ENCODE peak calls at places on chromosomes 7 and 10, in six cellular contexts. L is GM23338; O is cardiac muscle cell; H is effector memory CD4-positive, alpha-beta T cell; G is body of pancreas; M is tibial artery. T is an unnamed sample. For H3K4me1, the result is how much of the 10 kb centered on the place peaks cover.

GRCh38 chr7:74289660-74290589 is 718 bp downstream of the CLIP2 start:
- DNase-seq in L (peak), O (no peak), H (peak), G (peak), M (peak), T (peak)

GRCh38 chr7:68783671-68784070 is 814.6 kb upstream of the AUTS2 start:
- DNase-seq in L (no peak), O (no peak), H (no peak), G (no peak), M (no peak), T (no peak)

GRCh38 chr7:33824911-33825459 is 80.4 kb upstream of the BMPER start:
- DNase-seq in L (no peak), O (no peak), H (no peak), G (no peak), M (no peak), T (no peak)

GRCh38 chr10:104614245-104614831 is 26.8 kb upstream of the SORCS3 start:
- DNase-seq in L (peak), O (peak), H (no peak), G (peak), M (no peak), T (no peak)

GRCh38 chr7:26428571-26428970 is 136.9 kb downstream of the SNX10 start:
- DNase-seq in L (no peak), O (no peak), H (no peak), G (no peak), M (no peak), T (no peak)

GRCh38 chr7:47635091-47636090 is 53.5 kb upstream of the TNS3 start:
- DNase-seq in L (peak), O (no peak), H (no peak), G (peak), M (peak), T (peak)

GRCh38 chr10:89043052-89043451 is 52.5 kb downstream of the FAS start:
- DNase-seq in L (no peak), O (no peak), H (no peak), G (no peak), M (no peak), T (no peak)

GRCh38 chr10:127990846-127991542 is 84.1 kb downstream of the PTPRE start:
- DNase-seq in L (no peak), O (peak), H (no peak), G (no peak), M (no peak), T (no peak)

GRCh38 chr10:46229144-46229563 is 57.6 kb upstream of the ANTXRL start:
- DNase-seq in L (peak), O (peak), H (no peak), G (peak), M (peak), T (no peak)

DNA sequence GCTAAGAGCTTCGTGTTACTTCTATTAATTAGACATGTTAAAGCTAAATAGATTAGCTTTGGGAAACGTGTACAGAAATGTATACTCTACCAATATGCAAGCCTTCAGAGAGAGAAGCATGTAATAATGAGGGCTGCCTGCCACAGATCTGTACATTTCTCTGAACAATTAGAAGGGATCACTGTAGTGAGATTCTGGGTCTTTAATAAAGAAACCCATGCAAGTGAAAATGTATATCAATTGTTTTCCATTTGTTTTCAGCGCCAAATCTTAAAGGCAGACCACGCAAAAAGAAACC is 149.1 kb downstream of the ARID5B start:
- DNase-seq in L (no peak), O (no peak), H (no peak), G (no peak), M (no peak), T (no peak)
- H3K4me1 ChIP-seq in L (under half), O (half or more), H (half or more), G (under half), M (under half), T (under half)

DNA sequence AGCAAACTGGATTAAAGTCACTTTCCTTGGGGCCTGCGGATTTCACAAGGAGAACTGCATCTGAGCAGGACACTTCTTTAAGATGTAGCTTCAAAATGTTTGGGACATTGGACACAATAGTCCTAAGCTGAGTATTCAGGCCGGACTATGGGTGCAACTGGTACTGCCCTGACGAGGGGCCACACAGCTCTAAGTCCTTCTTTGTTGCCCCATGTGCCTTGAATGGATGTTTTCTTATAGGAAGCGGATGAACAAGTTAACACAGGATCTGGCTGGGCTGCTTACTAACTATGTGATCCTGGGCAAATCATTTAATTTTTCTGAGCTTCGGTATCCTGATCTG is 147.8 kb upstream of the KLF14 start:
- DNase-seq in L (no peak), O (no peak), H (no peak), G (no peak), M (no peak), T (no peak)
- H3K4me1 ChIP-seq in L (under half), O (under half), H (under half), G (under half), M (under half), T (under half)

DNA sequence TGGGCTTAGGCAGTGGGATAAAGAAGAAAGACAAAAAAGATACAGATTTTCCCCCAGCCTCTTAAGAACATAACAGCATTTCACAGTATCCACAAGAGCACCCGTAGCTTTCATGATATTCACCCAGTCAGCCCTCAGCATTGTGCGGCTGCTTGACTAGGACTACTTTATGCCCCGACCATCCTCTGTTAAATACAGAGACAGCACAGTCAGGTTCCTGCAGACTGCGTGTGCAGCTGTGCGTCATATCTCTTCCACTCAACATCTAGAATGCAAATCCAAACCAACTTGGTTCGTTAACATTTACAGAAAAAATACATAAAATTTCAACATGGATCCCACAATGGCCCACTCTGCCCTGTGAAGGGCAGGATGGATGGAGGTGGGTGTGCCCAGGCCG is 33.8 kb downstream of the PIK3AP1 start:
- DNase-seq in L (no peak), O (no peak), H (no peak), G (no peak), M (no peak), T (no peak)
- H3K4me1 ChIP-seq in L (under half), O (under half), H (under half), G (under half), M (under half), T (under half)

GRCh38 chr7:55575733-55576132 is 3.4 kb upstream of the VOPP1 start:
- DNase-seq in L (no peak), O (no peak), H (no peak), G (no peak), M (no peak), T (no peak)
- H3K4me1 ChIP-seq in L (under half), O (under half), H (under half), G (under half), M (under half), T (under half)

GRCh38 chr10:119667562-119668328 is 16.6 kb downstream of the BAG3 start:
- DNase-seq in L (no peak), O (peak), H (no peak), G (peak), M (peak), T (peak)

GRCh38 chr10:119669975-119670640 is 18.9 kb downstream of the BAG3 start:
- DNase-seq in L (no peak), O (no peak), H (no peak), G (peak), M (no peak), T (no peak)

GRCh38 chr10:119669331-119669730 is 18.2 kb downstream of the BAG3 start:
- DNase-seq in L (no peak), O (no peak), H (no peak), G (no peak), M (no peak), T (no peak)

GRCh38 chr10:119666709-119667004 is 15.5 kb downstream of the BAG3 start:
- DNase-seq in L (no peak), O (no peak), H (no peak), G (no peak), M (no peak), T (no peak)

GRCh38 chr10:119668461-119668860 is 17.3 kb downstream of the BAG3 start:
- DNase-seq in L (no peak), O (no peak), H (no peak), G (no peak), M (no peak), T (no peak)
- H3K4me1 ChIP-seq in L (under half), O (half or more), H (under half), G (under half), M (under half), T (under half)

DNA sequence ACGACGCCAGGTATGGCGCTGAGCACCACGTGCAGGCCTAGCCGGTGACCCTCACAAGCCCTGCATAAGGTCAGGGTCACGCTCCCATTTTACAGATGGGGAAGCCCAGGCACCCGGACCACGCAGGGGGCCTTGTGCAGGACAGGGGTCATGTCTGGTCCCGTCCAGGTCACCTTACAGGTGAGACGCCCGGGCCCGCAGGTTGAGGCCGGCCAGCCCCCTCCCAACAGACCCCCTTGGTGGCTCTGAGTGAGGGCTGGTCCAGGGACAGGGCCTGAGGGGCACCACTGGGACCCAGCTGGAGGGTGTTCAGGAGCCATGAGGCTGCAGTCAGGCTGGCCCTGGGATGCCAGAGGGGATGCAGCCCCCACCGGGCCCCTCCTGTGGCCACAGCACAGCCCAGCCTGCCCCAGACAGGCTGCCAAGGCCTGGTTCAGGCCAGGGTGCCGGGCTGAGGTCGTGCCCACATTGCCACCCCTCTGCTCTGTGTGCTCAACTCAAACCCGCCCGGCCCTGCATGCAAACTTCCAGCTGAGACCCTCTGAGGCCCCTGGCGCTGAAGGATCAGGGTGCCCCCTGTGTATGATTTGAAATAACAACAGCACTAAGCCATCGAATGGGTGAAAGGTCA is 69.0 kb downstream of the PWWP2B start:
- DNase-seq in L (no peak), O (no peak), H (no peak), G (no peak), M (no peak), T (peak)
- H3K4me1 ChIP-seq in L (under half), O (under half), H (under half), G (under half), M (under half), T (under half)

DNA sequence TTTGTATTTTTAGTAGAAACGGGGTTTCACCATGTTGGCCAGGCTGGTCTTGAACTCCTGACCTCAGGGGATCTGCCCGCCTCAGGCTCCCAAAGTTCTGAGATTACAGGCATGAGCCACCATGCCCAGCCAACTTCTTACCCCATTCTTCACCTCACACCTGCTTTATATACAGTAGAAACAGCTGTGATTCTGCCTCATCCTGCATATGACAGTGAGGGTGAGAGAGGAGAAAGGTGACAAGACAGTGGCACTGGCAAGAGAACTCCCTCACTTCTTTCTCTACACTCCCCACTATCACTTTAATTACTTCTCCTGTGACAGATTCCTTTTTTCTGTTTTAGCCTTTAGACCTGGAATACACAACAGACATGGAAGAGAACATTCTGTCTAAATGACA is 61.8 kb upstream of the CAPZA2 start:
- DNase-seq in L (no peak), O (no peak), H (no peak), G (no peak), M (no peak), T (no peak)
- H3K4me1 ChIP-seq in L (under half), O (under half), H (under half), G (under half), M (under half), T (under half)

DNA sequence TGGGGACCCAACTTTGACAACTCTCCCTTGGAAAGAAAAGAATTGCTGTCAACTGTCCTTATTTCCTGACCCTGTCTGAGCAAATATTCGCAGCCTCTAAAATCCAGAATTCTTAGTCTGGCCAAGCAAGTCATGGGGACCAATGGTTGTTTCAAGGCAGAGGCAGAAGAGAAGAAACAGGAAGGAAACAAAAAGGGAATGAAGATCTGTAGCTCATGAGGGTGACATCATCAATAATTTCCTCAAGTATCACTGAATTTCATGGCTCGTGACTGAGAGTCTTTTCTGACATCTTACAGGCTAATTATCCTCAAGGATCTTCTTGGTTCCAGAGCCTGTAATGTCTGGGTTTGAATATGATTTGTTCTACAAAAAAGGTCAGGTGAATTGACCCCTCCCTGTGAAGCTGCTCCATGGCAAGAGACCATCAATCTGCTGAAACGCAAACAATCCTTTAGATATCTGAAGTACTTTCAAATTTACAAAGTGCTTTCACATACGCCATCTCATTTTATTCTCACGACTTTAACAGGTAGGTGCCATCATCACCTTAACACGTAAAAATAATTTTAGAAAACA is 5.8 kb downstream of the CDK6 start:
- DNase-seq in L (no peak), O (no peak), H (no peak), G (no peak), M (no peak), T (no peak)
- H3K4me1 ChIP-seq in L (under half), O (under half), H (under half), G (under half), M (under half), T (under half)

DNA sequence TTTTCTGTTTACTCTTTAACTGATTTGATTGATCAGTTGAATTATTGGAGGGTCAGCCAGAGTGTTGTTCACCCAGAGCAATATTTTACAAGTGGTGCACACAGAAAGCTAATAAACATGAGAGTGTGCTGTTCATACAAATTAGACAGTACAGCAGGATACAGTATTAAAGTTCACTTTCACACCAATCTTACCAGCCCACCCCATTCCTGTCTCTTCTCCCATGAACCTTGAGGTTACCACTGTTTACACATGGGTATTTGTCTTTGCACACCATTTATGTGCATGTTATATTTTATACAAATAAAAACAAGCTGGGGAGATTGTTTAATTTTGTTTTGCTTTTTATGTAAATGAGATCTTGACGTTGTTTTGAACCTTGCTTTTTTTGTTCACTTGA is 6.5 kb downstream of the CALU start:
- DNase-seq in L (no peak), O (no peak), H (no peak), G (no peak), M (no peak), T (no peak)
- H3K4me1 ChIP-seq in L (under half), O (under half), H (under half), G (half or more), M (under half), T (under half)

DNA sequence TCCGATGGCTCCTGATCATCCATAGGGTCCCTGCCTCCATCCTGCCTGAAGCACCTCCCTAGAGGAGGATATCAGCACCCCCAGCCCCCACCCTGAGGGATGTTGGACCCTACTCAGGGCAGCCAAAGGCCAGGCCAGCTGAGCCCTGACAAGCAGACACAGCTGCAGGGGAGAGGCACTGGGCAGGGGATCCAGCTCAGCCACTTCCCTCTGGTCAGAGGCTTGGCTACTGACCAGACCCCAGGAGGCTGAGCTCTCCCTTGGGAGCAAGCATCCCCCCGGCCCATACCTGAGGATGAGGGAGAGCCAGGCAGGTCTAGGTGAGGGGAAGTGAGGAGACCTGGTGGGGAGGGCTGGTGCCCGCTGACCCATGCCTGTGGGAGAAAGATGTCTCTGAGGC is 6.6 kb downstream of the LDB3 start:
- DNase-seq in L (no peak), O (no peak), H (no peak), G (no peak), M (no peak), T (no peak)
- H3K4me1 ChIP-seq in L (under half), O (half or more), H (under half), G (under half), M (under half), T (under half)

T was measured in aorta.